ENCODE peak calls at places on chromosomes 16 and 17, in ten cellular contexts. A, X, K, G, R, H, I, D, S and V are unnamed samples.

GRCh38 chr16:15652293-15653001 is 2.4 kb downstream of the NDE1 start:
- DNase-seq in A (no peak), X (no peak), K (no peak), G (peak), R (no peak), H (no peak), I (no peak), D (no peak), S (no peak), V (no peak)

GRCh38 chr16:8667492-8667891 is 6.9 kb upstream of the ABAT start:
- DNase-seq in A (no peak), X (no peak), K (no peak), G (no peak), R (no peak), H (no peak), I (no peak), D (no peak), S (no peak), V (no peak)

GRCh38 chr16:14501331-14502255 is 128.5 kb downstream of the PARN start:
- DNase-seq in A (peak), X (peak), K (no peak), G (peak), R (peak), H (peak), I (peak), D (peak), S (peak), V (peak)

GRCh38 chr17:82595893-82596292 is 52.4 kb downstream of the WDR45B start:
- DNase-seq in A (no peak), X (no peak), K (no peak), G (no peak), R (no peak), H (no peak), I (no peak), D (no peak), S (no peak), V (no peak)

GRCh38 chr16:23403547-23403946 is 49.4 kb downstream of the COG7 start:
- DNase-seq in A (no peak), X (no peak), K (no peak), G (no peak), R (no peak), H (no peak), I (no peak), D (no peak), S (peak), V (no peak)

GRCh38 chr16:88478889-88479794 is 26.1 kb downstream of the ZFPM1 start:
- DNase-seq in A (no peak), X (no peak), K (no peak), G (no peak), R (no peak), H (no peak), I (no peak), D (peak), S (no peak), V (no peak)

GRCh38 chr16:31344712-31345111 is 10.3 kb upstream of the ITGAX start:
- DNase-seq in A (no peak), X (no peak), K (no peak), G (no peak), R (no peak), H (no peak), I (no peak), D (no peak), S (no peak), V (peak)

GRCh38 chr17:46984892-46985291 is 5.8 kb upstream of the RPRML start:
- DNase-seq in A (no peak), X (no peak), K (no peak), G (no peak), R (no peak), H (no peak), I (no peak), D (no peak), S (no peak), V (no peak)

GRCh38 chr16:28166394-28167208 is 45.2 kb downstream of the XPO6 start:
- DNase-seq in A (no peak), X (no peak), K (no peak), G (no peak), R (no peak), H (no peak), I (no peak), D (no peak), S (peak), V (no peak)

GRCh38 chr17:45740553-45741330 is 43.4 kb upstream of the CRHR1 start:
- DNase-seq in A (peak), X (peak), K (no peak), G (peak), R (peak), H (peak), I (peak), D (no peak), S (peak), V (no peak)

GRCh38 chr17:50507871-50508572 is at the start of gene MYCBPAP:
- DNase-seq in A (peak), X (peak), K (no peak), G (peak), R (peak), H (peak), I (no peak), D (peak), S (peak), V (peak)

GRCh38 chr17:73272906-73273218 is 11.2 kb upstream of the CPSF4L start:
- DNase-seq in A (no peak), X (no peak), K (no peak), G (no peak), R (no peak), H (no peak), I (no peak), D (no peak), S (no peak), V (no peak)

GRCh38 chr17:77036136-77036840 is 104.5 kb upstream of the SEC14L1 start:
- DNase-seq in A (no peak), X (no peak), K (no peak), G (no peak), R (no peak), H (no peak), I (no peak), D (no peak), S (no peak), V (no peak)

GRCh38 chr16:27286446-27286845 is 17.9 kb upstream of the NSMCE1 start:
- DNase-seq in A (peak), X (no peak), K (no peak), G (peak), R (peak), H (no peak), I (no peak), D (no peak), S (peak), V (peak)

GRCh38 chr16:30417447-30418349 is 10.3 kb downstream of the ZNF771 start:
- DNase-seq in A (peak), X (peak), K (no peak), G (peak), R (peak), H (peak), I (peak), D (peak), S (peak), V (peak)

GRCh38 chr16:78227855-78228254 is 128.4 kb downstream of the WWOX start:
- DNase-seq in A (no peak), X (no peak), K (no peak), G (no peak), R (no peak), H (no peak), I (peak), D (no peak), S (no peak), V (no peak)

GRCh38 chr16:29804020-29804419 is 2.3 kb upstream of the MAZ start:
- DNase-seq in A (no peak), X (no peak), K (no peak), G (no peak), R (no peak), H (no peak), I (no peak), D (no peak), S (no peak), V (no peak)

GRCh38 chr17:73205326-73205980 is 12.6 kb downstream of the COG1 start:
- DNase-seq in A (no peak), X (peak), K (no peak), G (no peak), R (no peak), H (no peak), I (no peak), D (no peak), S (no peak), V (no peak)

GRCh38 chr16:66006485-66006884 is 360.0 kb upstream of the CDH5 start:
- DNase-seq in A (no peak), X (no peak), K (no peak), G (no peak), R (no peak), H (no peak), I (no peak), D (no peak), S (no peak), V (no peak)

GRCh38 chr16:53995378-53995777 is 291.2 kb downstream of the IRX3 start:
- DNase-seq in A (no peak), X (no peak), K (no peak), G (no peak), R (no peak), H (no peak), I (no peak), D (no peak), S (no peak), V (peak)

GRCh38 chr17:49646391-49647255 is 31.3 kb downstream of the SPOP start:
- DNase-seq in A (no peak), X (peak), K (no peak), G (peak), R (peak), H (peak), I (no peak), D (no peak), S (peak), V (no peak)

GRCh38 chr17:38672788-38673713 is 1.7 kb downstream of the EPOP start:
- DNase-seq in A (no peak), X (no peak), K (no peak), G (no peak), R (no peak), H (no peak), I (no peak), D (no peak), S (no peak), V (no peak)

GRCh38 chr17:68849673-68850260 is 105.4 kb downstream of the ABCA8 start:
- DNase-seq in A (no peak), X (no peak), K (no peak), G (no peak), R (no peak), H (no peak), I (no peak), D (no peak), S (peak), V (no peak)

GRCh38 chr17:40122944-40123810 is 1.4 kb downstream of the MSL1 start:
- DNase-seq in A (peak), X (no peak), K (no peak), G (no peak), R (peak), H (peak), I (no peak), D (peak), S (no peak), V (peak)

GRCh38 chr16:72101195-72101594 is 7.5 kb downstream of the DHX38 start:
- DNase-seq in A (no peak), X (no peak), K (no peak), G (no peak), R (no peak), H (no peak), I (no peak), D (peak), S (no peak), V (no peak)
- H3K4me3 ChIP-seq in A (no peak), X (no peak), K (no peak), G (no peak), R (no peak), H (no peak), I (no peak), D (no peak), S (no peak), V (no peak)

GRCh38 chr17:14919580-14920160 is 345.5 kb downstream of the PMP22 start:
- DNase-seq in A (no peak), X (no peak), K (no peak), G (no peak), R (no peak), H (no peak), I (no peak), D (no peak), S (no peak), V (no peak)

GRCh38 chr17:14922421-14922820 is 342.7 kb downstream of the PMP22 start:
- DNase-seq in A (no peak), X (no peak), K (no peak), G (peak), R (peak), H (no peak), I (no peak), D (peak), S (peak), V (no peak)

GRCh38 chr17:14921936-14922335 is 343.2 kb downstream of the PMP22 start:
- DNase-seq in A (no peak), X (no peak), K (no peak), G (no peak), R (no peak), H (no peak), I (no peak), D (no peak), S (no peak), V (no peak)

GRCh38 chr17:14919049-14919545 is 346.0 kb downstream of the PMP22 start:
- DNase-seq in A (no peak), X (no peak), K (no peak), G (no peak), R (no peak), H (no peak), I (no peak), D (no peak), S (no peak), V (no peak)

DNA sequence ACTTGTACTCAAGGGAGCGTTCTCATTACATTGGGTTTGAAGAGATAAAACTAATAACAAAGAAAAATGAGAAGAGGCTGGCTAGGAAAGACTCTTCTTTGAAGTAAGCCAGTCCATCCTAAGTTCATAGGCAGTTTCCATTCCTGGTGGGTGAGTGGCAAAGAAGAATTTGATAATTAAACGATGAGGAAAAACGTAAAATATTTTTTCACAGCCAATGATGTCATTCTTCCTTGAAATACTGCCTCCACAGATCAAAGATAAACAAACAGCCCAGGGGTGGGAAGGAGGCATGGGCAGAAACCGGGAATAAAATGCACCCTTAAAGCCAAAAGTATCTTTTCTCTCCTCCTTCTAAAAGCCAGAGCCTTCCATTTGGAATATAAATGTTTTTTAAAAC is 346.6 kb downstream of the PMP22 start:
- DNase-seq in A (no peak), X (no peak), K (no peak), G (peak), R (peak), H (no peak), I (no peak), D (no peak), S (peak), V (no peak)
- H3K4me3 ChIP-seq in A (no peak), X (no peak), K (no peak), G (no peak), R (no peak), H (no peak), I (no peak), D (no peak), S (no peak), V (no peak)

GRCh38 chr16:79286646-79287423 is 313.7 kb downstream of the MAF start:
- DNase-seq in A (no peak), X (peak), K (no peak), G (no peak), R (no peak), H (peak), I (no peak), D (peak), S (no peak), V (peak)
- H3K4me3 ChIP-seq in A (no peak), X (peak), K (peak), G (no peak), R (no peak), H (no peak), I (no peak), D (no peak), S (no peak), V (peak)

GRCh38 chr17:3693829-3694231 is 2.1 kb downstream of the P2RX5 start:
- DNase-seq in A (no peak), X (no peak), K (no peak), G (no peak), R (no peak), H (no peak), I (no peak), D (no peak), S (no peak), V (no peak)
- H3K4me3 ChIP-seq in A (no peak), X (no peak), K (no peak), G (no peak), R (no peak), H (no peak), I (no peak), D (no peak), S (no peak), V (no peak)

DNA sequence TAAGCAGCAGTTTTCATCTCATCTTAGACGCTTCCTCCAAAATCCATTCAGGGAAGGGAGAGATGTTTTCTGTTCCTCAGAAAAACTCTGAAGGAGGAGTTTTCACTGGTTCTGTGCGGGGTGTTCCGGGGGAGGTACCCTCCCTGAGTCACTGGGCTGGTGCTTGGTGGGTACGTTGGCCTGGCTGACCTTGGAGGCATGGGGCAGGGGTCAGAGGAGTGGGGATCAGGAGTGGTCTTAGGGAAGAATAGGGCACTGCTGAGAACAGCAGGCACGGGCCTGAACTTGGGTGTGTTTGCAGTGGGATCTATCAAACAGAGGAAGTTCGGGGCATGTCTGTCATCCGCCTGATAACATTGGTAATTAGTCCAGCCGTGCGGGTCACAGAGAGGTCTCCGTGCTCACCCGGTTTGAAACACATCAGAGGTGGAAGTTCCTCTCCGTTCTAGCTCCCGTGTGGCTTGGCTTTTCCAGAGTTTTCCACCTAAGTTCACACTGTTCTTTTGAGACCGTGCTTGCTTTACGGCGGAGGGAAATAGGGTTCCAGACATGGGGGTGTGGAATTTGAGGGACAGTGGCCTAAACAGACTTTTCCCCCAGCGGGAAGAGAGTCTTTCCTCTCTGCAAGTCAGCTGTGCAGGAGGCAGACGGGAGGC is 59.7 kb upstream of the CIBAR2 start:
- DNase-seq in A (no peak), X (no peak), K (no peak), G (peak), R (peak), H (no peak), I (no peak), D (no peak), S (no peak), V (no peak)
- H3K4me3 ChIP-seq in A (no peak), X (peak), K (peak), G (peak), R (peak), H (no peak), I (peak), D (no peak), S (peak), V (peak)

GRCh38 chr17:48429156-48429555 is 858 bp downstream of the SKAP1 start:
- DNase-seq in A (no peak), X (no peak), K (no peak), G (no peak), R (no peak), H (no peak), I (no peak), D (no peak), S (no peak), V (no peak)
- H3K4me3 ChIP-seq in A (no peak), X (no peak), K (peak), G (no peak), R (no peak), H (no peak), I (no peak), D (no peak), S (no peak), V (no peak)